ENCODE peak calls at places on chromosomes 11 and 22, in seven cellular contexts. O, N, R, Z, X, H and J are unnamed samples.

GRCh38 chr22:41596776-41597634 is 7.4 kb upstream of the PMM1 start:
- DNase-seq in H (no peak), Z (peak), O (no peak), X (peak), N (peak), R (peak), J (peak)

GRCh38 chr22:25403752-25404471 is 160.6 kb upstream of the GRK3 start:
- DNase-seq in R (peak), H (no peak), X (no peak), O (no peak), Z (peak), N (peak), J (peak)

GRCh38 chr22:50581950-50582561 is 593 bp downstream of the CHKB start:
- DNase-seq in Z (no peak), N (no peak), R (peak), O (peak), H (no peak), X (no peak), J (no peak)

GRCh38 chr11:95219599-95219998 is 11.4 kb downstream of the SESN3 start:
- DNase-seq in O (no peak), H (no peak), N (no peak), Z (no peak), X (no peak), R (no peak), J (no peak)

GRCh38 chr11:84261707-84262106 is 975.5 kb upstream of the CCDC90B start:
- DNase-seq in H (no peak), N (peak), R (peak), O (no peak), X (peak), Z (no peak), J (peak)

GRCh38 chr11:12724301-12725046 is 50.3 kb downstream of the TEAD1 start:
- DNase-seq in Z (peak), O (no peak), R (peak), N (peak), X (peak), H (no peak), J (no peak)

GRCh38 chr22:48004936-48005335 is 1242.5 kb downstream of the TBC1D22A start:
- DNase-seq in O (no peak), X (no peak), H (no peak), R (no peak), Z (no peak), N (no peak), J (no peak)

GRCh38 chr11:16923987-16924386 is 90.2 kb downstream of the PLEKHA7 start:
- DNase-seq in X (no peak), Z (no peak), N (no peak), H (no peak), R (peak), O (no peak), J (no peak)

GRCh38 chr11:8387693-8388092 is 124.0 kb upstream of the LMO1 start:
- DNase-seq in O (no peak), N (no peak), H (no peak), R (no peak), X (no peak), Z (no peak), J (no peak)

GRCh38 chr11:126588630-126589491 is 233.4 kb downstream of the ST3GAL4 start:
- DNase-seq in Z (no peak), H (no peak), N (no peak), X (no peak), O (no peak), R (no peak), J (peak)

GRCh38 chr11:12177739-12178338 is 67.4 kb downstream of the MICAL2 start:
- DNase-seq in H (no peak), O (no peak), N (no peak), X (no peak), R (peak), Z (no peak), J (no peak)

GRCh38 chr11:64238076-64238475 is 2.8 kb upstream of the FKBP2 start:
- DNase-seq in N (no peak), X (no peak), H (no peak), O (no peak), Z (no peak), R (no peak), J (no peak)

GRCh38 chr11:107044503-107044902 is 26.2 kb upstream of the GUCY1A2 start:
- DNase-seq in R (no peak), X (no peak), O (no peak), Z (peak), N (no peak), H (no peak), J (no peak)

GRCh38 chr11:17864478-17864941 is 129.9 kb downstream of the KCNC1 start:
- DNase-seq in N (no peak), R (peak), H (no peak), Z (peak), O (no peak), X (no peak), J (peak)

GRCh38 chr22:30444632-30445437 is 19.3 kb downstream of the MTFP1 start:
- DNase-seq in H (no peak), N (peak), O (no peak), R (peak), Z (peak), X (peak), J (peak)

GRCh38 chr11:111977141-111978027 is 40.2 kb downstream of the DIXDC1 start:
- DNase-seq in R (peak), O (peak), X (peak), Z (peak), H (no peak), N (peak), J (no peak)

GRCh38 chr11:57161351-57161750 is 20.4 kb upstream of the LRRC55 start:
- DNase-seq in O (no peak), X (no peak), H (no peak), Z (no peak), R (no peak), N (no peak), J (no peak)

GRCh38 chr11:97880209-97880608 is 1140.5 kb upstream of the CNTN5 start:
- DNase-seq in X (no peak), R (no peak), Z (no peak), H (no peak), N (no peak), O (no peak), J (no peak)

GRCh38 chr22:48950151-48950915 is 877.3 kb downstream of the BRD1 start:
- DNase-seq in Z (no peak), X (peak), O (no peak), N (no peak), R (no peak), H (no peak), J (no peak)

GRCh38 chr11:114201219-114201618 is 95.0 kb upstream of the NNMT start:
- DNase-seq in R (no peak), N (no peak), X (no peak), O (no peak), Z (no peak), H (no peak), J (no peak)

GRCh38 chr22:27972732-27973698 is 54.0 kb upstream of the PITPNB start:
- DNase-seq in R (no peak), N (no peak), H (no peak), Z (peak), X (no peak), O (no peak), J (no peak)

GRCh38 chr11:20337526-20338154 is 25.9 kb upstream of the HTATIP2 start:
- DNase-seq in N (peak), Z (peak), O (no peak), R (peak), X (peak), H (no peak), J (peak)

GRCh38 chr22:28817919-28818859 is 17.8 kb upstream of the XBP1 start:
- DNase-seq in R (no peak), Z (peak), O (no peak), N (peak), H (no peak), X (no peak), J (no peak)

GRCh38 chr11:15613231-15613630 is 498.5 kb downstream of the INSC start:
- DNase-seq in Z (no peak), R (peak), O (no peak), H (no peak), N (no peak), X (no peak), J (no peak)
- H3K27ac ChIP-seq in Z (no peak), R (no peak), O (no peak), H (no peak), N (peak), X (no peak), J (no peak)

GRCh38 chr11:68563454-68563853 is 102.9 kb downstream of the PPP6R3 start:
- DNase-seq in R (no peak), N (no peak), Z (no peak), H (no peak), O (no peak), X (no peak), J (no peak)

GRCh38 chr11:68569357-68569756 is 108.8 kb downstream of the PPP6R3 start:
- DNase-seq in X (no peak), O (no peak), R (no peak), N (no peak), H (no peak), Z (no peak), J (no peak)

GRCh38 chr11:68564261-68564660 is 103.7 kb downstream of the PPP6R3 start:
- DNase-seq in X (no peak), Z (no peak), O (no peak), H (no peak), R (no peak), N (no peak), J (no peak)

GRCh38 chr11:68567553-68567952 is 107.0 kb downstream of the PPP6R3 start:
- DNase-seq in O (no peak), X (no peak), R (no peak), H (no peak), N (no peak), Z (no peak), J (no peak)

DNA sequence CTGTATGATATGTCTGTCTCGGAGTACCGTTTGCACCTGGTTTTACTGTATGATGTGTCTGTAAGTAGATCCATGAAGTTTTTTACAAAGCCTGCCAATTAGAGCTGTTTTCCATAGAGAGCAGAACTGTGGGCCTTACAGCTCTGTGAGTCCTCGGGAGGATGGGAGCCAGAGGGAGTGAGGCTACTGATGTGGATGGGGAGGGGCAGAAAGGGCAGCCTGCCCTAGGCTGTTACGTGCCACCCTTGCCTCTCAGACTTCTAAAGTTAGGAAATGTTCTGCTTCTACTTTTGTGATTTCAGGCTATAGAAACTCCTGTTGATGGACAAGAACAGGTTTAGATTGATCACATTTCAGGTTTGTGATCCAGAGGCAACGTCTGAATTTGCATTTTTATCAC is 105.2 kb downstream of the PPP6R3 start:
- DNase-seq in O (no peak), Z (no peak), R (no peak), H (no peak), X (no peak), N (no peak), J (no peak)
- H3K27ac ChIP-seq in O (no peak), Z (no peak), R (no peak), H (no peak), X (no peak), N (no peak), J (no peak)

GRCh38 chr22:23204125-23204488 is 23.8 kb downstream of the BCR start:
- DNase-seq in R (no peak), N (no peak), O (no peak), X (no peak), H (no peak), Z (no peak), J (no peak)
- H3K27ac ChIP-seq in R (no peak), N (peak), O (no peak), X (peak), H (no peak), Z (no peak), J (no peak)

DNA sequence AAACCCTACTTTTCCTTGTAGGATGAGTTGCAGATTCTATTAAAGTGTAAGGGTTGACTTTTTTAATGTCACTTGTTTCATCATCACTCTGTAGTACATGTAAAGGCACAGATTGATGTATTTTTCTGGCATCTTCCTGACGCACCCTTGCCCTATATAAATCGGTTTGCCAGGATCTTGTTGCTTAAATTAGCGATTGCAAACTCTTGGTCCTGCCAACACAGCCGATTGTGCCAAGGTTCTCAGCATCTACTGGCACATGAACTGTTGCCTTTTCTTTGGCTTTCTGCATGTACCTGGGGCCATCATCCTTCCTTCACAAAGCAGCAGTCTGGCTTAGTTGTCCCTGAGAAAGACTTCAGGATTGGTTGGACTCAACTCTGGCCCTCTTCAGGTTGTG is 7.5 kb upstream of the LIN7C start:
- DNase-seq in H (no peak), X (no peak), Z (no peak), N (no peak), O (no peak), R (no peak), J (no peak)
- H3K27ac ChIP-seq in H (no peak), X (no peak), Z (no peak), N (no peak), O (no peak), R (no peak), J (no peak)

DNA sequence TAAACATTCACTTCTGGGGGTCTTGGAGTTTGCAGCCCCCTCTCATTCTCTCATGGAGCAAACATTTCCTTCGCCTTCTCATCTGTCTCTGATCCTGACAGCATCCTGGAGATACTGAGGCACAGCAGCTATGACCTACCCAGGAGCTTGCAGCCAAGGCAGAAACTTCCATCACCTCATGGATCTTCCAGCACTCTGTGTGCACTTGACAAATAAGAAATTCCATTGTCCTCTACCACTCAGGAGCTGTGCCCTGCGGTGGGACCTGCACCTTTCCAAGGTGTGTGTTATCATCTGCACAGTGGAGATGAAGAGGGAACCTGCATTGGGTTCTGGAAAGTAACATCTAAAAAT is 49.1 kb downstream of the GGTLC2 start:
- DNase-seq in N (no peak), X (no peak), Z (peak), H (no peak), R (no peak), O (no peak), J (no peak)
- H3K27ac ChIP-seq in N (no peak), X (no peak), Z (peak), H (no peak), R (no peak), O (no peak), J (no peak)

GRCh38 chr22:35424081-35424480 is 24.1 kb downstream of the MCM5 start:
- DNase-seq in R (no peak), X (peak), N (no peak), O (no peak), H (no peak), Z (no peak), J (no peak)

GRCh38 chr22:35424761-35425160 is 24.8 kb downstream of the MCM5 start:
- DNase-seq in O (no peak), Z (no peak), R (no peak), N (no peak), H (no peak), X (peak), J (no peak)

GRCh38 chr22:35421121-35421520 is 21.2 kb downstream of the MCM5 start:
- DNase-seq in H (no peak), O (no peak), X (no peak), N (no peak), Z (no peak), R (peak), J (no peak)

GRCh38 chr22:35422145-35422544 is 22.2 kb downstream of the MCM5 start:
- DNase-seq in O (no peak), Z (no peak), R (no peak), N (no peak), H (no peak), X (no peak), J (no peak)

GRCh38 chr22:35422936-35423335 is 23.0 kb downstream of the MCM5 start:
- DNase-seq in O (no peak), N (no peak), X (no peak), R (no peak), H (no peak), Z (no peak), J (no peak)
- H3K27ac ChIP-seq in O (no peak), N (no peak), X (no peak), R (no peak), H (no peak), Z (no peak), J (no peak)